ENCODE peak calls at places on chromosomes 3 and 15, in seven cellular contexts. Z is H1, T is GM12892, D is SK-N-SH, M is K562, A is HepG2, Q is GM12878. U is an unnamed sample.

GRCh38 chr3:10581251-10581650 is 75.9 kb upstream of the ATP2B2 start:
- DNase-seq in M (no peak), T (no peak), Q (no peak), A (no peak), D (no peak), Z (no peak), U (no peak)

GRCh38 chr15:61315471-61315870 is 86.4 kb upstream of the RORA start:
- DNase-seq in M (no peak), A (no peak), T (no peak), D (no peak), Q (no peak), Z (no peak), U (no peak)

GRCh38 chr3:76554717-76555116 is 485.2 kb upstream of the ROBO2 start:
- DNase-seq in Q (no peak), D (peak; percentile 19), A (no peak), M (no peak), Z (no peak), T (no peak), U (no peak)

GRCh38 chr3:123352134-123352554 is 96.7 kb downstream of the ADCY5 start:
- DNase-seq in A (no peak), D (no peak), T (no peak), Z (no peak), Q (no peak), M (no peak), U (no peak)

GRCh38 chr15:40936709-40937666 is 7.8 kb downstream of the DLL4 start:
- DNase-seq in Z (no peak), A (peak; percentile 50), T (no peak), D (no peak), M (no peak), Q (no peak), U (no peak)

GRCh38 chr3:162367443-162368132 is 871.0 kb downstream of the OTOL1 start:
- DNase-seq in Z (no peak), D (no peak), Q (no peak), A (no peak), M (no peak), T (no peak), U (no peak)

GRCh38 chr3:58260733-58261132 is 23.1 kb downstream of the ABHD6 start:
- DNase-seq in Z (no peak), D (no peak), Q (no peak), A (no peak), T (no peak), M (no peak), U (no peak)

GRCh38 chr15:48677821-48678220 is 32.3 kb upstream of the FBN1 start:
- DNase-seq in Q (no peak), D (no peak), M (no peak), Z (no peak), T (no peak), A (no peak), U (no peak)

GRCh38 chr3:32018723-32019564 is 37.4 kb downstream of the ZNF860 start:
- DNase-seq in M (peak; percentile 61), D (peak; percentile 55), Z (no peak), Q (no peak), T (no peak), A (peak; percentile 52), U (peak; percentile 22)

GRCh38 chr15:94119923-94120775 is 111.2 kb upstream of the MCTP2 start:
- DNase-seq in A (peak; percentile 71), Z (peak; percentile 23), T (peak; percentile 2), Q (peak; percentile 49), D (peak; percentile 62), M (peak; percentile 37), U (peak; percentile 5)

GRCh38 chr3:18424213-18424861 is 802 bp downstream of the SATB1 start:
- DNase-seq in D (peak; percentile 37), Z (no peak), A (no peak), M (no peak), Q (no peak), T (no peak), U (no peak)

GRCh38 chr3:99658274-99658673 is 19.9 kb downstream of the COL8A1 start:
- DNase-seq in D (no peak), M (no peak), A (no peak), Z (no peak), Q (no peak), T (no peak), U (no peak)

GRCh38 chr3:32438596-32439344 is 47.1 kb downstream of the CMTM7 start:
- DNase-seq in A (no peak), T (no peak), D (no peak), M (no peak), Z (no peak), Q (peak; percentile 92), U (no peak)

GRCh38 chr3:42165211-42165610 is 74.1 kb downstream of the TRAK1 start:
- DNase-seq in M (no peak), Q (no peak), Z (no peak), A (no peak), T (no peak), D (peak; percentile 30), U (no peak)

GRCh38 chr3:170356596-170357175 is 829 bp upstream of the SKIL start:
- DNase-seq in Q (no peak), D (no peak), T (peak; percentile 38), Z (peak; percentile 69), M (peak; percentile 90), A (peak; percentile 83), U (peak; percentile 39)

GRCh38 chr15:44535509-44536297 is 1.2 kb upstream of the EIF3J start:
- DNase-seq in Z (no peak), T (peak; percentile 19), D (peak; percentile 35), A (peak; percentile 15), M (peak; percentile 12), Q (no peak), U (no peak)

GRCh38 chr3:76776927-76777326 is 263.0 kb upstream of the ROBO2 start:
- DNase-seq in M (no peak), D (no peak), A (no peak), Q (no peak), Z (no peak), T (no peak), U (no peak)

GRCh38 chr3:10376353-10376752 is 55.4 kb upstream of the SEC13 start:
- DNase-seq in D (no peak), Z (no peak), A (no peak), Q (no peak), T (no peak), M (no peak), U (no peak)

GRCh38 chr3:165195226-165195625 is 958 bp downstream of the SLITRK3 start:
- DNase-seq in A (no peak), T (no peak), Z (no peak), M (no peak), D (peak; percentile 8), Q (no peak), U (no peak)

GRCh38 chr15:67827561-67828378 is 2.5 kb downstream of the SKOR1 start:
- DNase-seq in Z (no peak), Q (no peak), D (no peak), A (no peak), T (no peak), M (no peak), U (no peak)

GRCh38 chr3:66720508-66720907 is 219.7 kb upstream of the LRIG1 start:
- DNase-seq in D (no peak), T (no peak), Z (no peak), M (no peak), Q (no peak), A (no peak), U (no peak)

DNA sequence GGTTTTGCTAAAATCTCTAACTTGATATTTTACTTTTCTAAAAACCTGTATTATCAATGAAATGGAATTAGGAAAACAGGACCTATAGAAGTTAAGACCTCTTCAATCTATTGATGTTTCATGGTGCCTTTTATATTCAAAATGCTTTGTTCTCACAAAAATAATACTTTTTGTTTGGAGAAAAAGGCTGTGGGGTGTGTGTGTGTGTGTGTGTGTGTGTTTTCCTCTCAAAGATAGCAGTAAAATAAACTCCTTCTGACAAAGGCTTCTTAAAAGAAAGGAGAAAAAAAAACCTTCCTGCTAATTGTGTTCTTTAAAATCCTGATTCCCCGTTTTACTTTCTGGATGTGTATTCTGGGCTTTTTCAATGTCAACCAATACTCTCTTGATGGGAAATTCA is 54.5 kb downstream of the RBM6 start:
- DNase-seq in M (no peak), A (no peak), Q (no peak), Z (no peak), T (no peak), D (no peak), U (no peak)
- TF ChIP-seq TAF1 in M (no peak), A (no peak), Q (no peak), Z (no peak), T (no peak), D (no peak), U (no peak)

DNA sequence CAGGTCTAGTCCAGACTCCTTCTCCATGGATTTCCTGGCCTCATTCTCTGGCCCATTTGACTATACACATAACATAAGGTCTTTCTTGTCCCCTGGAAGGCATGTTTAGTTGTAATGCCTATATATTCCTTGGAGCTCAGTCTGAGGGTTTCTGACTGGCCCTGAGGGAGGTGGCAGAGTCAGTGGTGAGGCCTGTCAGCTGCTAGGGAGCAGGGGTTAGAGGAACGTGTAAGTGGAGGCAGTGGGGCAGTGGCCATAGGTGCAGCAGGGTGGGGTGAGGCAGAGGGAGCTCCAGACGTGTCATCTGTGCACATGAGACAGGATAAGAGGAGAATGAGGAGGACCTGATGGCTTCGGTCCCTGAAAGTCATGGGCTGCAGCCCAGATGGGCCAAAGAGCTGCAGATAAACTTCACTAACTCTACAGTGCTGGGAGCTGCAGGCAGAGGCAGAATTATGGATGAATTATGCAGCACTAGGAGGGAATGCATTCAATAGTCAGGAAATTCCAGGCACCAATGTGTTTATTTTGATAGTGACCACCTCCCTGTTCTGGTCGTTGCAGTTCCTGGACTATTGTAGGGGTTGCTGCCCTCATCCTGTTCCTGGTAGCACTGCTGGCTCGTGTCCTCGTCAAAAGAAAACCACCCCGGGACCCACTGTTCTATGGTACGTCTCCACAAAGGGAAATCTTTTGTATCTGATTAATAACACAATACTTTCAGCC is 5.0 kb downstream of the TM6SF1 start:
- DNase-seq in T (no peak), A (no peak), D (no peak), Z (no peak), Q (no peak), M (peak; percentile 26), U (no peak)
- TF ChIP-seq POLR2AphosphoS5 in T (no peak), A (no peak), D (no peak), Z (no peak), Q (no peak), M (no peak), U (no peak)

GRCh38 chr3:113057117-113057516 is 66.3 kb downstream of the GTPBP8 start:
- DNase-seq in Z (no peak), T (no peak), Q (peak; percentile 49), D (no peak), A (no peak), M (no peak), U (no peak)
- TF ChIP-seq TAF1 in Z (no peak), T (no peak), Q (no peak), D (no peak), A (no peak), M (no peak), U (no peak)

DNA sequence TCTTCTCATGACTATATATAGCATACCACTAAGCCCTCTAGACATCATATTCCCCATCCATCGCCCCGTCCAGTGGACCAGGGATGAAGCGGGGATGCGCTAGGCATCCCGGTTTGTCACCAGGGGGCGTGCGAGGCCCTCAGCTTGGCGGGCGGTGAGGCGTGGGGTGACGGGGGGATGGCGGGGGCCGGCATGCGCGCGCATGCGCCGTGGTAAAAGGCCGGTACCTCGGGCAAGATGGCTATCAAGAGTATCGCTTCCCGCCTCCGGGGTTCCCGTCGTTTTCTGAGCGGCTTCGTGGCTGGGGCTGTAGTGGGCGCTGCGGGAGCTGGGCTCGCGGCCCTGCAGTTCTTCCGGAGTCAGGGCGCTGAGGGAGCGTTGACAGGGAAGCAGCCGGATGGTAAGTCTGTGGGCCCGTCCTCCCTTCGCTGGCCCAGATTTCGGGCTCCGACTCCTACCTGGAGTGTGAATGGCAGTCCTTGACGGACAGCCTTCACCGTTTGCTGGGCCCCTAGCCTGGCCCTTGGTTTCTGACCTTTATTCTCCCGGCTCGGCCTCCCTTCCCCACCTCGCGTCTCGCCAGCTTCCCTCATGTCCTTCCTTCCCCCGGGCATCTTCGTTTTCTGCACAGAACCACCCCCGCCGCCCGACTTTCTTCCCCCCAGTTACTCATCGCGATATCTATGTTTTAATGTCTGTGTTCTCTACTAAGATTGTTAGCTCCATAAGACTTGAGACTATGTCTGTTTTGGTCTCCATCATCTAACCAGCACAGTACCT is at the start of gene EXOG:
- DNase-seq in M (peak; percentile 100), D (peak; percentile 98), A (peak; percentile 84), T (peak; percentile 94), Q (peak; percentile 67), Z (peak; percentile 82), U (peak; percentile 92)
- TF ChIP-seq POLR2AphosphoS5 in M (peak; percentile 73), D (peak; percentile 54), A (peak; percentile 55), T (peak; percentile 55), Q (peak; percentile 86), Z (peak; percentile 68), U (peak; percentile 60)